ENCODE peak calls at places on chromosomes 6 and 20, in six cellular contexts. One of them, this sample, is unnamed.

GRCh38 chr20:49478754-49479689 is 3.4 kb downstream of the KCNB1 start:
- DNase-seq in CD8-positive, alpha-beta T cell: no peak
- DNase-seq in heart right ventricle: no peak
- DNase-seq in cardiac muscle cell: no peak
- DNase-seq in stimulated activated CD4-positive, alpha-beta T cell treated with anti-CD3 and anti-CD28 coated beads, Interleukin-15, amount 100 ng/mL, for 1 hour: no peak
- DNase-seq in lung: no peak
- DNase-seq in this sample: no peak

GRCh38 chr6:133551847-133552331 is 310.7 kb downstream of the EYA4 start:
- DNase-seq in lung: peak; percentile 73
- DNase-seq in CD8-positive, alpha-beta T cell: no peak
- DNase-seq in heart right ventricle: no peak
- DNase-seq in cardiac muscle cell: peak; percentile 98
- DNase-seq in stimulated activated CD4-positive, alpha-beta T cell treated with anti-CD3 and anti-CD28 coated beads, Interleukin-15, amount 100 ng/mL, for 1 hour: no peak
- DNase-seq in this sample: no peak

GRCh38 chr6:165552248-165552736 is 110.7 kb downstream of the PDE10A start:
- DNase-seq in cardiac muscle cell: no peak
- DNase-seq in stimulated activated CD4-positive, alpha-beta T cell treated with anti-CD3 and anti-CD28 coated beads, Interleukin-15, amount 100 ng/mL, for 1 hour: no peak
- DNase-seq in CD8-positive, alpha-beta T cell: no peak
- DNase-seq in heart right ventricle: no peak
- DNase-seq in lung: no peak
- DNase-seq in this sample: no peak

GRCh38 chr6:25404693-25405169 is 125.6 kb downstream of the CARMIL1 start:
- DNase-seq in cardiac muscle cell: no peak
- DNase-seq in CD8-positive, alpha-beta T cell: peak; percentile 29
- DNase-seq in stimulated activated CD4-positive, alpha-beta T cell treated with anti-CD3 and anti-CD28 coated beads, Interleukin-15, amount 100 ng/mL, for 1 hour: no peak
- DNase-seq in lung: no peak
- DNase-seq in heart right ventricle: no peak
- DNase-seq in this sample: no peak

GRCh38 chr20:48787861-48788375 is 39.9 kb downstream of the PREX1 start:
- DNase-seq in cardiac muscle cell: peak; percentile 45
- DNase-seq in heart right ventricle: no peak
- DNase-seq in lung: peak; percentile 25
- DNase-seq in stimulated activated CD4-positive, alpha-beta T cell treated with anti-CD3 and anti-CD28 coated beads, Interleukin-15, amount 100 ng/mL, for 1 hour: no peak
- DNase-seq in CD8-positive, alpha-beta T cell: no peak
- DNase-seq in this sample: no peak

GRCh38 chr20:39775110-39775509 is 813.0 kb downstream of the DHX35 start:
- DNase-seq in heart right ventricle: peak; percentile 61
- DNase-seq in stimulated activated CD4-positive, alpha-beta T cell treated with anti-CD3 and anti-CD28 coated beads, Interleukin-15, amount 100 ng/mL, for 1 hour: no peak
- DNase-seq in lung: peak; percentile 64
- DNase-seq in CD8-positive, alpha-beta T cell: no peak
- DNase-seq in cardiac muscle cell: peak; percentile 60
- DNase-seq in this sample: peak; percentile 4

GRCh38 chr6:43702522-43703440 is 15.2 kb upstream of the MRPS18A start:
- DNase-seq in cardiac muscle cell: peak; percentile 97
- DNase-seq in stimulated activated CD4-positive, alpha-beta T cell treated with anti-CD3 and anti-CD28 coated beads, Interleukin-15, amount 100 ng/mL, for 1 hour: no peak
- DNase-seq in heart right ventricle: peak; percentile 94
- DNase-seq in CD8-positive, alpha-beta T cell: no peak
- DNase-seq in lung: peak; percentile 93
- DNase-seq in this sample: no peak

GRCh38 chr6:87274660-87275273 is 47.6 kb upstream of the SMIM8 start:
- DNase-seq in heart right ventricle: no peak
- DNase-seq in lung: no peak
- DNase-seq in CD8-positive, alpha-beta T cell: no peak
- DNase-seq in cardiac muscle cell: peak; percentile 68
- DNase-seq in stimulated activated CD4-positive, alpha-beta T cell treated with anti-CD3 and anti-CD28 coated beads, Interleukin-15, amount 100 ng/mL, for 1 hour: no peak
- DNase-seq in this sample: no peak

GRCh38 chr20:52001999-52002666 is 189.4 kb downstream of the ZFP64 start:
- DNase-seq in lung: no peak
- DNase-seq in cardiac muscle cell: peak; percentile 27
- DNase-seq in heart right ventricle: no peak
- DNase-seq in CD8-positive, alpha-beta T cell: no peak
- DNase-seq in stimulated activated CD4-positive, alpha-beta T cell treated with anti-CD3 and anti-CD28 coated beads, Interleukin-15, amount 100 ng/mL, for 1 hour: no peak
- DNase-seq in this sample: no peak

GRCh38 chr6:373773-374724 is 17.5 kb upstream of the IRF4 start:
- DNase-seq in cardiac muscle cell: peak; percentile 13
- DNase-seq in heart right ventricle: no peak
- DNase-seq in stimulated activated CD4-positive, alpha-beta T cell treated with anti-CD3 and anti-CD28 coated beads, Interleukin-15, amount 100 ng/mL, for 1 hour: no peak
- DNase-seq in CD8-positive, alpha-beta T cell: no peak
- DNase-seq in lung: no peak
- DNase-seq in this sample: no peak

GRCh38 chr6:150573041-150573681 is 26.5 kb upstream of the PLEKHG1 start:
- DNase-seq in lung: no peak
- DNase-seq in heart right ventricle: no peak
- DNase-seq in stimulated activated CD4-positive, alpha-beta T cell treated with anti-CD3 and anti-CD28 coated beads, Interleukin-15, amount 100 ng/mL, for 1 hour: no peak
- DNase-seq in CD8-positive, alpha-beta T cell: no peak
- DNase-seq in cardiac muscle cell: no peak
- DNase-seq in this sample: no peak

GRCh38 chr20:24639167-24639548 is 169.7 kb downstream of the SYNDIG1 start:
- DNase-seq in heart right ventricle: no peak
- DNase-seq in stimulated activated CD4-positive, alpha-beta T cell treated with anti-CD3 and anti-CD28 coated beads, Interleukin-15, amount 100 ng/mL, for 1 hour: no peak
- DNase-seq in CD8-positive, alpha-beta T cell: no peak
- DNase-seq in cardiac muscle cell: no peak
- DNase-seq in lung: no peak
- DNase-seq in this sample: no peak